ENCODE peak calls at places on chromosomes 1 and 21, in seven cellular contexts. One of them, this sample, is unnamed.

GRCh38 chr1:176994926-176995596 is 169.5 kb downstream of the ASTN1 start:
- DNase-seq in NCI-H1092: no peak
- DNase-seq in NCI-H510A: no peak
- DNase-seq in NCI-H2107: no peak
- DNase-seq in NCI-H345: no peak
- DNase-seq in PC-9: no peak
- DNase-seq in natural killer cell: no peak
- DNase-seq in this sample: no peak

GRCh38 chr1:203526572-203526971 is 32.6 kb downstream of the OPTC start:
- DNase-seq in NCI-H1092: no peak
- DNase-seq in NCI-H510A: no peak
- DNase-seq in NCI-H2107: no peak
- DNase-seq in NCI-H345: no peak
- DNase-seq in PC-9: peak; percentile 55
- DNase-seq in natural killer cell: no peak
- DNase-seq in this sample: no peak

GRCh38 chr1:20376880-20377494 is 86.3 kb downstream of the VWA5B1 start:
- DNase-seq in NCI-H1092: peak; percentile 31
- DNase-seq in NCI-H510A: peak; percentile 27
- DNase-seq in NCI-H2107: no peak
- DNase-seq in NCI-H345: peak; percentile 36
- DNase-seq in PC-9: no peak
- DNase-seq in natural killer cell: peak; percentile 35
- DNase-seq in this sample: peak; percentile 58

GRCh38 chr21:14900058-14900457 is 164.7 kb downstream of the NRIP1 start:
- DNase-seq in NCI-H1092: no peak
- DNase-seq in NCI-H510A: no peak
- DNase-seq in NCI-H2107: no peak
- DNase-seq in NCI-H345: no peak
- DNase-seq in PC-9: no peak
- DNase-seq in natural killer cell: no peak
- DNase-seq in this sample: peak; percentile 10

GRCh38 chr1:43315963-43316737 is 15.4 kb downstream of the TIE1 start:
- DNase-seq in NCI-H1092: no peak
- DNase-seq in NCI-H510A: no peak
- DNase-seq in NCI-H2107: no peak
- DNase-seq in NCI-H345: no peak
- DNase-seq in PC-9: no peak
- DNase-seq in natural killer cell: no peak
- DNase-seq in this sample: no peak

GRCh38 chr1:175866776-175867175 is 123.4 kb upstream of the TNR start:
- DNase-seq in NCI-H1092: no peak
- DNase-seq in NCI-H510A: no peak
- DNase-seq in NCI-H2107: no peak
- DNase-seq in NCI-H345: no peak
- DNase-seq in PC-9: no peak
- DNase-seq in natural killer cell: no peak
- DNase-seq in this sample: no peak

GRCh38 chr1:167641786-167642500 is 11.9 kb downstream of the RCSD1 start:
- DNase-seq in NCI-H1092: no peak
- DNase-seq in NCI-H510A: no peak
- DNase-seq in NCI-H2107: no peak
- DNase-seq in NCI-H345: no peak
- DNase-seq in PC-9: no peak
- DNase-seq in natural killer cell: no peak
- DNase-seq in this sample: no peak

GRCh38 chr1:92708368-92708950 is 76.4 kb downstream of the EVI5 start:
- DNase-seq in NCI-H1092: no peak
- DNase-seq in NCI-H510A: no peak
- DNase-seq in NCI-H2107: no peak
- DNase-seq in NCI-H345: no peak
- DNase-seq in PC-9: no peak
- DNase-seq in natural killer cell: no peak
- DNase-seq in this sample: no peak

GRCh38 chr1:165871311-165872067 is 44.1 kb downstream of the UCK2 start:
- DNase-seq in NCI-H1092: no peak
- DNase-seq in NCI-H510A: no peak
- DNase-seq in NCI-H2107: no peak
- DNase-seq in NCI-H345: peak; percentile 17
- DNase-seq in PC-9: no peak
- DNase-seq in natural killer cell: peak; percentile 33
- DNase-seq in this sample: peak; percentile 54

GRCh38 chr1:17239420-17239819 is 9.5 kb upstream of the PADI3 start:
- DNase-seq in NCI-H1092: peak; percentile 63
- DNase-seq in NCI-H510A: no peak
- DNase-seq in NCI-H2107: no peak
- DNase-seq in NCI-H345: peak; percentile 73
- DNase-seq in PC-9: no peak
- DNase-seq in natural killer cell: no peak
- DNase-seq in this sample: peak; percentile 73

GRCh38 chr1:109805486-109806180 is 41.9 kb upstream of the EPS8L3 start:
- DNase-seq in NCI-H1092: no peak
- DNase-seq in NCI-H510A: peak; percentile 58
- DNase-seq in NCI-H2107: no peak
- DNase-seq in NCI-H345: no peak
- DNase-seq in PC-9: no peak
- DNase-seq in natural killer cell: no peak
- DNase-seq in this sample: peak; percentile 78

This sample was measured in endothelial cell of umbilical vein.